ENCODE peak calls at places on chromosomes 16 and 17, in eight cellular contexts. One of them, this sample, is unnamed.

GRCh38 chr16:58205276-58206036 is 7.5 kb upstream of the CSNK2A2 start:
- DNase-seq in cardiac muscle cell: no peak
- DNase-seq in ascending aorta: no peak
- DNase-seq in Peyer's patch: no peak
- DNase-seq in anterior cingulate cortex: no peak
- DNase-seq in RWPE2: no peak
- DNase-seq in ELR: no peak
- DNase-seq in NCI-H1417: no peak
- DNase-seq in this sample: no peak

GRCh38 chr17:5472511-5472910 is 3.7 kb upstream of the DHX33 start:
- DNase-seq in cardiac muscle cell: peak
- DNase-seq in ascending aorta: no peak
- DNase-seq in Peyer's patch: no peak
- DNase-seq in anterior cingulate cortex: no peak
- DNase-seq in RWPE2: no peak
- DNase-seq in ELR: no peak
- DNase-seq in NCI-H1417: no peak
- DNase-seq in this sample: no peak

GRCh38 chr17:63041722-63042121 is 75.7 kb downstream of the TANC2 start:
- DNase-seq in cardiac muscle cell: no peak
- DNase-seq in ascending aorta: no peak
- DNase-seq in Peyer's patch: no peak
- DNase-seq in anterior cingulate cortex: no peak
- DNase-seq in RWPE2: no peak
- DNase-seq in ELR: no peak
- DNase-seq in NCI-H1417: peak
- DNase-seq in this sample: no peak

GRCh38 chr17:57563968-57564367 is 181.1 kb downstream of the CCDC182 start:
- DNase-seq in cardiac muscle cell: no peak
- DNase-seq in ascending aorta: no peak
- DNase-seq in Peyer's patch: no peak
- DNase-seq in anterior cingulate cortex: no peak
- DNase-seq in RWPE2: no peak
- DNase-seq in ELR: no peak
- DNase-seq in NCI-H1417: peak
- DNase-seq in this sample: no peak

GRCh38 chr17:81058263-81058871 is 23.4 kb downstream of the BAIAP2 start:
- DNase-seq in cardiac muscle cell: no peak
- DNase-seq in ascending aorta: no peak
- DNase-seq in Peyer's patch: no peak
- DNase-seq in anterior cingulate cortex: no peak
- DNase-seq in RWPE2: no peak
- DNase-seq in ELR: no peak
- DNase-seq in NCI-H1417: no peak
- DNase-seq in this sample: no peak

GRCh38 chr17:41510251-41511065 is 5.0 kb upstream of the KRT13 start:
- DNase-seq in cardiac muscle cell: no peak
- DNase-seq in ascending aorta: no peak
- DNase-seq in Peyer's patch: no peak
- DNase-seq in anterior cingulate cortex: no peak
- DNase-seq in RWPE2: no peak
- DNase-seq in ELR: no peak
- DNase-seq in NCI-H1417: no peak
- DNase-seq in this sample: no peak

GRCh38 chr17:70121136-70121535 is 46.1 kb downstream of the KCNJ16 start:
- DNase-seq in cardiac muscle cell: no peak
- DNase-seq in ascending aorta: no peak
- DNase-seq in Peyer's patch: no peak
- DNase-seq in anterior cingulate cortex: no peak
- DNase-seq in RWPE2: no peak
- DNase-seq in ELR: no peak
- DNase-seq in NCI-H1417: no peak
- DNase-seq in this sample: no peak

GRCh38 chr17:32102172-32102571 is 40.1 kb upstream of the RHOT1 start:
- DNase-seq in cardiac muscle cell: no peak
- DNase-seq in ascending aorta: no peak
- DNase-seq in Peyer's patch: no peak
- DNase-seq in anterior cingulate cortex: no peak
- DNase-seq in RWPE2: no peak
- DNase-seq in ELR: no peak
- DNase-seq in NCI-H1417: no peak
- DNase-seq in this sample: no peak

GRCh38 chr16:57471852-57472664 is 9.6 kb downstream of the POLR2C start:
- DNase-seq in cardiac muscle cell: no peak
- DNase-seq in ascending aorta: no peak
- DNase-seq in Peyer's patch: peak
- DNase-seq in anterior cingulate cortex: no peak
- DNase-seq in RWPE2: no peak
- DNase-seq in ELR: no peak
- DNase-seq in NCI-H1417: no peak
- DNase-seq in this sample: no peak

GRCh38 chr17:78132086-78132676 is 1.6 kb downstream of the TMC8 start:
- DNase-seq in cardiac muscle cell: no peak
- DNase-seq in ascending aorta: no peak
- DNase-seq in Peyer's patch: peak
- DNase-seq in anterior cingulate cortex: no peak
- DNase-seq in RWPE2: peak
- DNase-seq in ELR: no peak
- DNase-seq in NCI-H1417: no peak
- DNase-seq in this sample: no peak

GRCh38 chr17:64066709-64067108 is 46.3 kb upstream of the ICAM2 start:
- DNase-seq in cardiac muscle cell: no peak
- DNase-seq in ascending aorta: no peak
- DNase-seq in Peyer's patch: peak
- DNase-seq in anterior cingulate cortex: no peak
- DNase-seq in RWPE2: no peak
- DNase-seq in ELR: no peak
- DNase-seq in NCI-H1417: no peak
- DNase-seq in this sample: no peak

GRCh38 chr16:65202461-65202860 is 80.6 kb upstream of the CDH11 start:
- DNase-seq in cardiac muscle cell: no peak
- DNase-seq in ascending aorta: no peak
- DNase-seq in Peyer's patch: no peak
- DNase-seq in anterior cingulate cortex: no peak
- DNase-seq in RWPE2: no peak
- DNase-seq in ELR: peak
- DNase-seq in NCI-H1417: no peak
- DNase-seq in this sample: no peak

GRCh38 chr17:226108-226772 is 44.8 kb upstream of the DOC2B start:
- DNase-seq in cardiac muscle cell: no peak
- DNase-seq in ascending aorta: no peak
- DNase-seq in Peyer's patch: no peak
- DNase-seq in anterior cingulate cortex: no peak
- DNase-seq in RWPE2: peak
- DNase-seq in ELR: no peak
- DNase-seq in NCI-H1417: no peak
- DNase-seq in this sample: no peak

GRCh38 chr16:88365244-88365865 is 17.4 kb upstream of the ZNF469 start:
- DNase-seq in cardiac muscle cell: no peak
- DNase-seq in ascending aorta: no peak
- DNase-seq in Peyer's patch: no peak
- DNase-seq in anterior cingulate cortex: no peak
- DNase-seq in RWPE2: peak
- DNase-seq in ELR: no peak
- DNase-seq in NCI-H1417: no peak
- DNase-seq in this sample: no peak

GRCh38 chr16:51994597-51994996 is 552.3 kb downstream of the TOX3 start:
- DNase-seq in cardiac muscle cell: no peak
- DNase-seq in ascending aorta: no peak
- DNase-seq in Peyer's patch: no peak
- DNase-seq in anterior cingulate cortex: no peak
- DNase-seq in RWPE2: peak
- DNase-seq in ELR: peak
- DNase-seq in NCI-H1417: peak
- DNase-seq in this sample: peak

GRCh38 chr16:3971261-3971660 is 90.7 kb upstream of the CREBBP start:
- DNase-seq in cardiac muscle cell: peak
- DNase-seq in ascending aorta: no peak
- DNase-seq in Peyer's patch: no peak
- DNase-seq in anterior cingulate cortex: no peak
- DNase-seq in RWPE2: no peak
- DNase-seq in ELR: peak
- DNase-seq in NCI-H1417: no peak
- DNase-seq in this sample: no peak

GRCh38 chr17:28481081-28481571 is 7.7 kb downstream of the SLC13A2 start:
- DNase-seq in cardiac muscle cell: no peak
- DNase-seq in ascending aorta: no peak
- DNase-seq in Peyer's patch: no peak
- DNase-seq in anterior cingulate cortex: no peak
- DNase-seq in RWPE2: no peak
- DNase-seq in ELR: no peak
- DNase-seq in NCI-H1417: peak
- DNase-seq in this sample: no peak

GRCh38 chr17:40062347-40063033 is at the start of gene THRA:
- DNase-seq in cardiac muscle cell: peak
- DNase-seq in ascending aorta: no peak
- DNase-seq in Peyer's patch: peak
- DNase-seq in anterior cingulate cortex: peak
- DNase-seq in RWPE2: no peak
- DNase-seq in ELR: peak
- DNase-seq in NCI-H1417: peak
- DNase-seq in this sample: no peak

GRCh38 chr17:54992797-54993639 is 24.5 kb downstream of the STXBP4 start:
- DNase-seq in cardiac muscle cell: peak
- DNase-seq in ascending aorta: no peak
- DNase-seq in Peyer's patch: no peak
- DNase-seq in anterior cingulate cortex: no peak
- DNase-seq in RWPE2: no peak
- DNase-seq in ELR: peak
- DNase-seq in NCI-H1417: peak
- DNase-seq in this sample: peak